ENCODE peak calls at places on chromosome 20, in four cellular contexts. O is tibial artery, C is IMR-90, Y is tibial nerve. H is an unnamed sample.
A peak's percentile ranks its signal among the peaks of the same experiment; 100 is the strongest.

GRCh38 chr20:35939264-35939663 is 15.0 kb downstream of the SCAND1 start:
- DNase-seq in O (no peak), C (peak; percentile 13), Y (no peak), H (no peak)

GRCh38 chr20:45470262-45470931 is 844 bp downstream of the WFDC2 start:
- DNase-seq in O (no peak), C (no peak), Y (no peak), H (peak; percentile 27)

GRCh38 chr20:46084805-46085792 is 4.7 kb downstream of the NCOA5 start:
- DNase-seq in O (no peak), C (peak; percentile 42), Y (no peak), H (no peak)

GRCh38 chr20:49286689-49287551 is 9.1 kb upstream of the ZNFX1 start:
- DNase-seq in O (no peak), C (peak; percentile 36), Y (no peak), H (no peak)

GRCh38 chr20:41136695-41137411 is 490 bp upstream of the PLCG1 start:
- DNase-seq in O (peak; percentile 95), C (peak; percentile 67), Y (peak; percentile 87), H (peak; percentile 80)

GRCh38 chr20:36491901-36492617 is 49.3 kb upstream of the MYL9 start:
- DNase-seq in O (no peak), C (no peak), Y (no peak), H (peak; percentile 36)

GRCh38 chr20:46770330-46771194 is 61.1 kb downstream of the SLC2A10 start:
- DNase-seq in O (no peak), C (peak; percentile 58), Y (no peak), H (no peak)

GRCh38 chr20:18007534-18008292 is 38.9 kb downstream of the MGME1 start:
- DNase-seq in O (peak; percentile 64), C (no peak), Y (no peak), H (no peak)

GRCh38 chr20:43959079-43959919 is 44.6 kb downstream of the TOX2 start:
- DNase-seq in O (peak; percentile 38), C (no peak), Y (no peak), H (no peak)

GRCh38 chr20:49747707-49748524 is 34.2 kb upstream of the B4GALT5 start:
- DNase-seq in O (peak; percentile 87), C (peak; percentile 50), Y (peak; percentile 72), H (no peak)

GRCh38 chr20:29878281-29878741 is 1379.2 kb upstream of the DEFB115 start:
- DNase-seq in O (no peak), C (no peak), Y (no peak), H (no peak)

GRCh38 chr20:38141154-38141888 is 23.7 kb downstream of the TGM2 start:
- DNase-seq in O (peak; percentile 57), C (no peak), Y (no peak), H (no peak)

GRCh38 chr20:45419188-45420091 is 3.5 kb downstream of the PIGT start:
- DNase-seq in O (peak; percentile 82), C (peak; percentile 94), Y (no peak), H (no peak)

GRCh38 chr20:46196990-46197389 is 78.9 kb downstream of the CD40 start:
- DNase-seq in O (no peak), C (no peak), Y (no peak), H (no peak)

GRCh38 chr20:57181639-57182038 is 84.8 kb downstream of the BMP7 start:
- DNase-seq in O (no peak), C (no peak), Y (no peak), H (no peak)

GRCh38 chr20:48919336-48919881 is 2.1 kb upstream of the ARFGEF2 start:
- DNase-seq in O (no peak), C (no peak), Y (no peak), H (no peak)

GRCh38 chr20:24879875-24880274 is 69.2 kb upstream of the CST7 start:
- DNase-seq in O (no peak), C (no peak), Y (no peak), H (no peak)

GRCh38 chr20:44643596-44644383 is 7.7 kb downstream of the ADA start:
- DNase-seq in O (no peak), C (peak; percentile 80), Y (no peak), H (peak; percentile 68)

GRCh38 chr20:60352580-60352979 is 394.4 kb downstream of the CDH26 start:
- DNase-seq in O (no peak), C (no peak), Y (no peak), H (no peak)

GRCh38 chr20:54474866-54475265 is 527 bp upstream of the DOK5 start:
- DNase-seq in O (no peak), C (no peak), Y (no peak), H (no peak)
- H3K27ac ChIP-seq in O (no peak overlapping the region), C (no peak overlapping the region), Y (peak overlapping the region; percentile 81), H (no peak overlapping the region)

GRCh38 chr20:63261808-63262528 is 7.7 kb upstream of the NKAIN4 start:
- DNase-seq in O (no peak), C (no peak), Y (no peak), H (no peak)

GRCh38 chr20:63260521-63260920 is 6.3 kb upstream of the NKAIN4 start:
- DNase-seq in O (no peak), C (no peak), Y (no peak), H (no peak)

GRCh38 chr20:63258826-63259225 is 4.6 kb upstream of the NKAIN4 start:
- DNase-seq in O (no peak), C (no peak), Y (no peak), H (no peak)

GRCh38 chr20:63260943-63261807 is 6.9 kb upstream of the NKAIN4 start:
- DNase-seq in O (no peak), C (no peak), Y (no peak), H (no peak)

GRCh38 chr20:63259734-63260460 is 5.6 kb upstream of the NKAIN4 start:
- DNase-seq in O (no peak), C (no peak), Y (no peak), H (no peak)
- H3K36me3 ChIP-seq in O (no peaks in the 10 kb centered on the region), C (no peaks in the 10 kb centered on the region), Y (no peaks in the 10 kb centered on the region), H (no peaks in the 10 kb centered on the region)

DNA sequence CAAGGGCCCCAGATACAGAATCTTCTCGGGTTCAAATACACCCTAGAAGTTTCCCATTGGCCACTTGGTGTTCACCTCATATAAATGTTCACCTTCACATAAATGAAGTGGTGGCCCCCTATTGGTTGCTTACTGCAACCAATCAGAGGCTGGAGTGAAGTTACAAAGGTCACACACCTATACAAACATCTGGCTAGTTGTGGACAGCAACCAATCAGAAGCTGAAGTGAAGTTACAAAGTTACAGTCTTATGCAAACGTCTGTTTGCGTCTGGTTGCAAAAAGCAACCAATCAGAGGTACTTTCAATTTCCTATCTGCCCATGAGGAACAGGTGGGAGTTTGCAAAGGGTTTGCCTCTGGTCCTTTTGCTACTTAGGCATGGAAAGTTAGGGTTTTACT is 206.5 kb upstream of the BMP2 start:
- DNase-seq in O (no peak), C (no peak), Y (no peak), H (no peak)
- H3K27ac ChIP-seq in O (no peak overlapping the region), C (peak overlapping the region; percentile 12), Y (no peak overlapping the region), H (no peak overlapping the region)

DNA sequence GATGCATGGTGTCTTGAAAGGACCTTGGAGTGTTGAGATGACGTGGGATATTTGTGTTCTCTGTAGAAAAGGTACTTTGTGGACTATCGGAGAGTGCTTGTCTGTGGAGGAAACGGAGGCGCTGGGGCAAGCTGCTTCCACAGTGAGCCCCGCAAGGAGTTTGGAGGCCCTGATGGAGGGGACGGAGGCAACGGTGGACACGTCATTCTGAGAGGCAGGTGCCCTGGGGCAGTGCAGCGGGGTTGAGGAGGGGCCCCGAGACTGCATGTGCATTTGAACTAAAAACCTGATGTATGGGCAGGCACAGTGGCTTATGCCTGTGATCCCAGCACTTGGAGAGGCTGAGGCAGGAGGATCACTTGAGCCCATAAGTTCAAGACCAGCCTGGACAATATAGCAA is 12.9 kb downstream of the MTG2 start:
- DNase-seq in O (no peak), C (no peak), Y (no peak), H (no peak)
- H3K36me3 ChIP-seq in O (peaks cover 49% of the 10 kb centered on the region), C (peaks cover 42% of the 10 kb centered on the region), Y (peaks cover 92% of the 10 kb centered on the region), H (peaks cover 64% of the 10 kb centered on the region)

GRCh38 chr20:34871966-34872603 is 571 bp downstream of the GGT7 start:
- DNase-seq in O (no peak), C (no peak), Y (no peak), H (no peak)
- H3K27ac ChIP-seq in O (peak overlapping the region; percentile 83), C (peak overlapping the region; percentile 18), Y (peak overlapping the region; percentile 89), H (peak overlapping the region; percentile 72)

DNA sequence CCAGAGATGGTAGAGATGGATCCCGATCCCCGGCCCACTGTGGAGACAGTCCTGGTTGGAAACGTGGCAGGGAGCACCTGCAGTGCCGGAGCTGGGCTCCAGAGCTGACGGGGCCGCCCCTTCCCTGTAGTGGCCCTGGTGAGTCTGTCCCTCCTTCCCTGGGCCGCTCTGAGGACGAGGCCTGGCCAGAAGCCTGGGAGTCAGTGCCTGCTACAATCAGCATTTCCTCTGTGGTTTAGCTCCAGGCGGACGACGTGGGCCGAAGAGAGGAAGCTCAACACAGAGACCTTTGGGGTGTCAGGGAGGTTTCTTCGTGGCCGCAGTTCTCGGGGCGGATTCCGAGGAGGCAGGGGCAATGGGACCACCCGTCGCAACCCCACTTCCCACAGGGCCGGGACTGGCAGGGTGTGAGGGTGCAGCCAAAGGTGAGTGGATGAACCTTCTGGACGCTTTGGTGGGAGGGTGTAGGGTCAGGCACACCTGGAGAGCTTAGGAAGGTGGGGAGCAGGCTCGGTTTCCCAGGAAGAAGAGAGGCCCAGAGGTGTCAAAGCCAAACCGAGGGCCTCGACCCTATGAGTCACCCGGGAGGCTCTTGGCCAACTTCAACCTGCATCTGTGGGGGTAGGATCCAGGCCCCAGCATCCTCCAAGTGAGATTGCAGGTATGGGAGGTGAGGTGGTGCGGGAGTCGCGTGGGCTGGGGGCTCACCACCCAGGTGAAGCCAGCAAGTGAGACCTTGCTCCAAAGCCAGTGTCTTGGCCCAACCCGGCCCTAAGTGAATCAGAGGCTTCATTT is 9.9 kb downstream of the PSMA7 start:
- DNase-seq in O (no peak), C (no peak), Y (no peak), H (no peak)
- H3K36me3 ChIP-seq in O (peaks cover 58% of the 10 kb centered on the region), C (peaks cover 81% of the 10 kb centered on the region), Y (peaks cover 96% of the 10 kb centered on the region), H (peaks cover 96% of the 10 kb centered on the region)

DNA sequence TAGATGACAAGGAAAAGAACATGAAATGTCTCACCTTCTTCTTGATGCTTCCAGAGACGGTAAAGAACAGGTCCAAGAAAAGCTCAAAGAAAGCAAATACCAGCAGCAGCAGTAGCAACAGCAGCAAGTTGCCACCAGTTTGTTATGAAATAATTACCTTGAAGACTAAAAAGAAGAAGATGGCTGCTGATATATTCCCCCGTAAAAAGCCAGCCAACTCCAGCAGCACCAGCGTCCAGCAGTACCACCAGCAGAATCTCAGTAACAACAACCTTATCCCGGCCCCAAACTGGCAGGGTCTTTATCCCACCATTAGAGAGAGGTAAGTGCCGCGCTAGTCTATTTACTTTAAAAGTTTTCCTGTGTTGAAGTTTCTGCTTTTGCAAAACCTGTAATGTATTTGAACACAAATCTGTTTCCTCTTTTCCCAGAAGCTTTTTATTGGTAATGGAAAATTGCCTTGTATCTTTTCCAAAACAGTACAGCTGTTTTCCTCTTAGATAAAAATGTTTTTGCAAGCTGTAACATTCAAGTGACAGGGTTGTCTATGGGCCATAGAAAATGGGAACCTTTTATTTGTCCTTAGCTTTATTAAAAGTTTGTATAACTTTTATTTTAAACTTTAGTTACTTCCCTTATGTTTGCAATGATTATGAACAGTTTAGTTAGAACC is 723 bp downstream of the BTBD3 start:
- DNase-seq in O (no peak), C (no peak), Y (no peak), H (no peak)
- H3K27ac ChIP-seq in O (peak overlapping the region; percentile 29), C (peak overlapping the region; percentile 29), Y (peak overlapping the region; percentile 64), H (no peak overlapping the region)

DNA sequence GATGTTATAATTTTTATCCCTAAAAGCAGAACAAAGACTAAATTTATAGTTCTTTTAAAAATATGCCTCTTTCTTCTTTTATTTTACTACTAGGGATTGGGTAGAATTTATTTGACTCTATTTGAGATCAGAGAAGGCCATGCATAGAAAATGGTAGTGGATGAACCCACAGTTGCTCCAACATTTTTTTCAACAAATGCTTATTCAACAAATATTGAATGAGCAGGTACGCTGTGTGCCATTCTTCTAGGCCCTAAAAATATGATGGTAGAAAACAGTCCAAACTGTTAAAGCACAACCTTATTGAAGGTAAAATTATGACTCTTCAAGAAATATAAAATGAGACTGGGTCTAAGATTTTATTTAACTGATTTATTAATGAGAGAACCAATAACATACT is 30.0 kb downstream of the OTOR start:
- DNase-seq in O (no peak), C (no peak), Y (no peak), H (no peak)
- H3K36me3 ChIP-seq in O (no peaks in the 10 kb centered on the region), C (no peaks in the 10 kb centered on the region), Y (no peaks in the 10 kb centered on the region), H (no peaks in the 10 kb centered on the region)